ENCODE peak calls at places on chromosome 18, in six cellular contexts. L, Z, Q, Y, N and M are unnamed samples.

GRCh38 chr18:53715243-53715853 is 509.1 kb downstream of the MBD2 start:
- DNase-seq in L (no peak), Z (no peak), Q (no peak), Y (no peak), N (no peak), M (no peak)

GRCh38 chr18:73724908-73725307 is 422.7 kb downstream of the FBXO15 start:
- DNase-seq in L (no peak), Z (no peak), Q (no peak), Y (no peak), N (no peak), M (no peak)

GRCh38 chr18:2717407-2717806 is 61.9 kb downstream of the SMCHD1 start:
- DNase-seq in L (no peak), Z (no peak), Q (no peak), Y (no peak), N (no peak), M (no peak)

GRCh38 chr18:400466-400865 is 100.0 kb downstream of the COLEC12 start:
- DNase-seq in L (no peak), Z (no peak), Q (no peak), Y (no peak), N (no peak), M (peak; percentile 45)

GRCh38 chr18:8413751-8414150 is 195.5 kb upstream of the RAB12 start:
- DNase-seq in L (no peak), Z (no peak), Q (peak; percentile 2), Y (no peak), N (no peak), M (no peak)

GRCh38 chr18:73458186-73458964 is 590.6 kb upstream of the NETO1 start:
- DNase-seq in L (no peak), Z (no peak), Q (no peak), Y (no peak), N (no peak), M (no peak)

GRCh38 chr18:7601249-7601620 is 34.1 kb downstream of the PTPRM start:
- DNase-seq in L (no peak), Z (no peak), Q (no peak), Y (no peak), N (no peak), M (no peak)

GRCh38 chr18:25830787-25831186 is 259.6 kb downstream of the SS18 start:
- DNase-seq in L (peak; percentile 32), Z (peak; percentile 67), Q (peak; percentile 65), Y (peak; percentile 69), N (peak; percentile 40), M (no peak)

GRCh38 chr18:56973487-56973886 is 173.4 kb upstream of the BOD1L2 start:
- DNase-seq in L (no peak), Z (no peak), Q (no peak), Y (no peak), N (no peak), M (no peak)

GRCh38 chr18:10285283-10285640 is 169.2 kb upstream of the APCDD1 start:
- DNase-seq in L (no peak), Z (no peak), Q (no peak), Y (no peak), N (no peak), M (no peak)

GRCh38 chr18:6947328-6948030 is 170.1 kb downstream of the LAMA1 start:
- DNase-seq in L (no peak), Z (no peak), Q (no peak), Y (no peak), N (no peak), M (no peak)

GRCh38 chr18:22544626-22545025 is 126.9 kb upstream of the CTAGE1 start:
- DNase-seq in L (no peak), Z (peak; percentile 31), Q (no peak), Y (no peak), N (peak; percentile 56), M (no peak)

GRCh38 chr18:76620326-76620813 is 125.3 kb upstream of the ZNF516 start:
- DNase-seq in L (peak; percentile 15), Z (peak; percentile 81), Q (peak; percentile 88), Y (peak; percentile 82), N (peak; percentile 80), M (peak; percentile 92)

GRCh38 chr18:61148322-61148721 is 184.9 kb upstream of the CDH20 start:
- DNase-seq in L (no peak), Z (no peak), Q (no peak), Y (no peak), N (no peak), M (no peak)

GRCh38 chr18:56146565-56146964 is 491.8 kb downstream of the TXNL1 start:
- DNase-seq in L (no peak), Z (no peak), Q (no peak), Y (no peak), N (no peak), M (no peak)

GRCh38 chr18:38497281-38497680 is 931.7 kb upstream of the CELF4 start:
- DNase-seq in L (no peak), Z (no peak), Q (no peak), Y (no peak), N (no peak), M (no peak)

GRCh38 chr18:8635087-8635486 is 25.9 kb downstream of the RAB12 start:
- DNase-seq in L (no peak), Z (no peak), Q (no peak), Y (no peak), N (no peak), M (no peak)

GRCh38 chr18:63182861-63183260 is 136.7 kb downstream of the BCL2 start:
- DNase-seq in L (no peak), Z (no peak), Q (no peak), Y (no peak), N (no peak), M (no peak)
- H3K4me1 ChIP-seq in L (peaks cover 57% of the 10 kb centered on the region), Z (peaks cover 48% of the 10 kb centered on the region), Q (peaks cover 28% of the 10 kb centered on the region), Y (peaks cover 62% of the 10 kb centered on the region), N (peaks cover 23% of the 10 kb centered on the region), M (peaks cover 5% of the 10 kb centered on the region)

DNA sequence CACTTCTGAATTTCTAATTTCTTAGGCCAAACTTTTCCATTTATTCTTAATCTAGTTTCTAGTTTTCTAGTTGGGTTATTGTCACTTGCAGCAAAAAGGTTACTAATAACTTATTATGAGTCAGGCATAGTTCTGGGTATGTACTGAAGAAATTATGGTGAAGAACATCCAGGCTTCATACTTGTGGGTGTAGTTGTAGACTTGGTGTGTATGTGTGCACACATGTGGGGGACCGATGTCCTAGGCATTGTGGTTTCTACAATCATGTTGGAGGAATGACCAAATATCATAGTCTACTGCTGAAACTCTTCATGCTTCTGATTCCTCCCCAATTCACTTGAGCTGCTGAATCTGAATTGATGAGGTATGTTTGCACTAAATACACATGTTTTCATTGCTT is 141.2 kb downstream of the PMAIP1 start:
- DNase-seq in L (no peak), Z (no peak), Q (no peak), Y (no peak), N (no peak), M (no peak)
- TF ChIP-seq CTCF in L (no peak), Z (no peak), Q (no peak), Y (no peak), N (no peak), M (no peak)

GRCh38 chr18:29154758-29155725 is 978.1 kb upstream of the CDH2 start:
- DNase-seq in L (no peak), Z (no peak), Q (no peak), Y (no peak), N (no peak), M (no peak)

GRCh38 chr18:29157905-29158304 is 981.0 kb upstream of the CDH2 start:
- DNase-seq in L (no peak), Z (no peak), Q (no peak), Y (no peak), N (no peak), M (no peak)

GRCh38 chr18:29157057-29157780 is 980.3 kb upstream of the CDH2 start:
- DNase-seq in L (no peak), Z (no peak), Q (no peak), Y (no peak), N (no peak), M (no peak)

GRCh38 chr18:29156531-29156930 is 979.6 kb upstream of the CDH2 start:
- DNase-seq in L (no peak), Z (no peak), Q (no peak), Y (no peak), N (no peak), M (no peak)

GRCh38 chr18:29154196-29154757 is 977.3 kb upstream of the CDH2 start:
- DNase-seq in L (no peak), Z (no peak), Q (no peak), Y (no peak), N (no peak), M (no peak)
- H3K4me1 ChIP-seq in L (no peaks in the 10 kb centered on the region), Z (no peaks in the 10 kb centered on the region), Q (no peaks in the 10 kb centered on the region), Y (no peaks in the 10 kb centered on the region), N (no peaks in the 10 kb centered on the region), M (no peaks in the 10 kb centered on the region)

DNA sequence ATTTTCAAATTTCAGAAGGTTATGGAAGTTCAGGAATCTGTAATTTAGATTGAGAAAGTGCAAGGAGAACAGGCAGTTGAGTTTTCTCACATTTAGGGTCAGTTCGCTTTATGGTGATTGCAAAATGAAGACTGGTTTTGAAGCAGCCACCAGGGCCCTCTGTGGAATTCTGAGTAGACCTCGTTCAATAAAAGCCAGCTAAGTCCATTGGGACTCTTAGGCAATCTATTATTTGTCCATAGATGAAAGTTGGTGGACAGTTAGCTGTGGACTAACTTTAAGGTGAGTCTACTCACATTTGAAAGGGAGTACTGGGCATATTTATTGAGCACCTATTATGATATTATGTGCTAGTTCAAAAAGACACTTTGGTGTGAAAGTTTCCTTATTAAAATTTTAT is 266.3 kb upstream of the LINC00305 start:
- DNase-seq in L (no peak), Z (no peak), Q (no peak), Y (no peak), N (no peak), M (no peak)
- TF ChIP-seq CTCF in L (no peak), Z (no peak), Q (no peak), Y (no peak), N (no peak), M (no peak)

DNA sequence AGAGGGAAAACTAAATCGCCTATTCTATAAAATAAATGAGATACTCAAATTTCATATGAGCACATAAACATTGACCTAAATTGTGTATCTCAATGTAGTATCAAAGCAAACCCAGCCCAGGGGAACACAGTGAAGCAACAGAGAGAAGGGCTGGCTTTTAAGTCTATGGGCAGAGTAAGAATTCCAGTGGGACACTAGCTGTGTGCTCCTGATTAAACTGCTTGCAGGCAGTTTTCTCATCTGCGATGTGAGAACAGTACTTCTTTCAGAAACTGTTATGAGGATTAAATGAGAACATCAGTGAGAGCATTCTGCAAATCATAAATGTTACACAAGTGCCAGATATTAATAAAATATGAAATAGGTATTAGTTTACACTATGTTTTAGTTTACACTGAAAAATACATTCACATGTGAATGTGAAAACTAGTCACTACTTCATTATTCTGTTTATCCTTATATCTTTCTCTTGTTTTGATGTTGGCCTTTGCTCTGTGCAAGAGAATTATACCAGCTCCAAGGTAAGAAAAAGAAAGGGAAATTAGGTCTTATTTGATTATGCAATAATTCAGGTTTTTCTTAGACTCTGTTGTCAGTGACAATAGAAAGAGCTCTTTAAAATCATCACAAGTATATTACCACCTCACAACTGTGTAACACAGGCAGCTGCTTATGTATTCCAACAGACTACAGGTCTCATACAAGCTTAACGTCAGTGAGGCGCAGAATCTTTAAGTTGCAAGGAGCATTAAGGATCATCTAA is 47.5 kb downstream of the GAREM1 start:
- DNase-seq in L (no peak), Z (no peak), Q (no peak), Y (no peak), N (no peak), M (no peak)
- H3K4me1 ChIP-seq in L (peaks cover 68% of the 10 kb centered on the region), Z (peaks cover 32% of the 10 kb centered on the region), Q (peaks cover 43% of the 10 kb centered on the region), Y (peaks cover 22% of the 10 kb centered on the region), N (no peaks in the 10 kb centered on the region), M (peaks cover 5% of the 10 kb centered on the region)

DNA sequence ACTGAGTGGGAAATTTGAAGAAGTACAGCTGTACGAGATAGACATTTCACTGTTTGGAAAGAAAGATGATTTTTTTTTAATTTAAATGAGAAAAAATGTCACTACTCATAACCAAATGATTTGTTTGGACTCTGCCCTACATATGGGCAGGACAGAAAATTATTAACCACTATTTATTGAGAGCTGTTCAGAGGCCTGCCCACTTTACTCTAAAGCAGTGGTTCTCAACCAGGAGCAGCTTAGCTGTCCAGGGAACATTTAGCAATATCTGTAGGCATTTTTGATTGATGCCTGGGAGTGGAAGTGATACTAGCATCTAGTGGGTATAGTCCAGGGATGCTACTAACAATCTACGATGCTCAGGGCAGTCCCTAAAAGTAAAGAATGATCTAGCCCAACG is 13.4 kb upstream of the DTNA start:
- DNase-seq in L (no peak), Z (no peak), Q (no peak), Y (no peak), N (no peak), M (no peak)
- TF ChIP-seq CTCF in L (no peak), Z (no peak), Q (no peak), Y (no peak), N (no peak), M (no peak)